ENCODE peak calls at places on chromosomes 11 and 22, in five cellular contexts. X is H1, O is NT2/D1, F is HepG2, P is GM12878. B is an unnamed sample.

GRCh38 chr11:57501951-57502350 is 13.6 kb downstream of the SLC43A1 start:
- DNase-seq in F (no peak), P (no peak), X (no peak), O (no peak), B (no peak)

GRCh38 chr11:117807482-117808272 is 10.7 kb upstream of the DSCAML1 start:
- DNase-seq in X (peak; percentile 92), F (no peak), O (no peak), P (no peak), B (peak; percentile 76)

GRCh38 chr11:35242412-35242811 is 103.4 kb downstream of the CD44 start:
- DNase-seq in X (no peak), F (no peak), O (no peak), P (no peak), B (no peak)

GRCh38 chr22:47354668-47355387 is 592.4 kb downstream of the TBC1D22A start:
- DNase-seq in O (no peak), F (no peak), X (no peak), P (no peak), B (no peak)

GRCh38 chr11:68044145-68044813 is 5.5 kb downstream of the TCIRG1 start:
- DNase-seq in X (no peak), F (no peak), O (no peak), P (no peak), B (no peak)

GRCh38 chr11:3971756-3972404 is 116.4 kb downstream of the STIM1 start:
- DNase-seq in O (no peak), P (no peak), F (no peak), X (no peak), B (no peak)

GRCh38 chr22:43996170-43996980 is 27.7 kb upstream of the PARVB start:
- DNase-seq in X (no peak), P (peak; percentile 30), F (no peak), O (no peak), B (no peak)

GRCh38 chr11:12884751-12885318 is 124.3 kb upstream of the RASSF10 start:
- DNase-seq in P (no peak), X (no peak), O (no peak), F (no peak), B (no peak)

GRCh38 chr11:133811850-133812685 is 33.2 kb downstream of the SPATA19 start:
- DNase-seq in P (no peak), O (no peak), X (no peak), F (no peak), B (no peak)

GRCh38 chr11:61847914-61848581 is 19.9 kb downstream of the FADS2 start:
- DNase-seq in P (no peak), O (no peak), F (no peak), X (no peak), B (no peak)

GRCh38 chr11:43359432-43359818 is 705 bp downstream of the TTC17 start:
- DNase-seq in X (no peak), P (peak; percentile 21), F (peak; percentile 16), O (peak; percentile 22), B (peak; percentile 36)

GRCh38 chr22:17118342-17118741 is 2.8 kb downstream of the TMEM121B start:
- DNase-seq in P (no peak), X (no peak), F (no peak), O (no peak), B (no peak)

GRCh38 chr22:17120281-17120680 is 879 bp downstream of the TMEM121B start:
- DNase-seq in X (peak; percentile 93), F (no peak), P (no peak), O (peak; percentile 63), B (peak; percentile 67)

GRCh38 chr22:17119481-17120202 is 1.5 kb downstream of the TMEM121B start:
- DNase-seq in P (no peak), F (no peak), X (peak; percentile 84), O (no peak), B (peak; percentile 60)

GRCh38 chr22:17120711-17121234 is 387 bp downstream of the TMEM121B start:
- DNase-seq in O (no peak), F (no peak), X (peak; percentile 66), P (no peak), B (peak; percentile 52)

GRCh38 chr22:17121235-17122195 is at the start of gene TMEM121B:
- DNase-seq in F (no peak), X (peak; percentile 92), O (peak; percentile 69), P (no peak), B (peak; percentile 87)
- TF ChIP-seq SUZ12 in F (no peak), X (no peak), O (no peak), P (no peak), B (no peak)

GRCh38 chr22:30290318-30290678 is 993 bp upstream of the CASTOR1 start:
- DNase-seq in X (no peak), P (no peak), F (no peak), O (no peak), B (no peak)
- TF ChIP-seq SUZ12 in X (no peak), P (no peak), F (no peak), O (no peak), B (no peak)

GRCh38 chr11:107018274-107018901 is at the start of gene GUCY1A2:
- DNase-seq in P (no peak), F (no peak), O (peak; percentile 23), X (peak; percentile 59), B (peak; percentile 42)

GRCh38 chr11:107017104-107017432 is 1.2 kb downstream of the GUCY1A2 start:
- DNase-seq in F (no peak), O (no peak), P (no peak), X (no peak), B (no peak)

GRCh38 chr11:107017433-107018227 is 646 bp downstream of the GUCY1A2 start:
- DNase-seq in F (peak; percentile 2), O (peak; percentile 59), X (peak; percentile 88), P (no peak), B (peak; percentile 59)

GRCh38 chr11:107011977-107012376 is 6.3 kb downstream of the GUCY1A2 start:
- DNase-seq in X (no peak), P (no peak), O (no peak), F (no peak), B (no peak)

GRCh38 chr11:107014871-107015270 is 3.4 kb downstream of the GUCY1A2 start:
- DNase-seq in F (no peak), X (no peak), O (no peak), P (no peak), B (no peak)
- TF ChIP-seq SUZ12 in F (no peak), X (no peak), O (no peak), P (no peak), B (no peak)

GRCh38 chr22:20503816-20504215 is 3.6 kb upstream of the MED15 start:
- DNase-seq in F (no peak), P (no peak), X (no peak), O (no peak), B (no peak)
- TF ChIP-seq SUZ12 in F (no peak), P (no peak), X (no peak), O (no peak), B (no peak)

DNA sequence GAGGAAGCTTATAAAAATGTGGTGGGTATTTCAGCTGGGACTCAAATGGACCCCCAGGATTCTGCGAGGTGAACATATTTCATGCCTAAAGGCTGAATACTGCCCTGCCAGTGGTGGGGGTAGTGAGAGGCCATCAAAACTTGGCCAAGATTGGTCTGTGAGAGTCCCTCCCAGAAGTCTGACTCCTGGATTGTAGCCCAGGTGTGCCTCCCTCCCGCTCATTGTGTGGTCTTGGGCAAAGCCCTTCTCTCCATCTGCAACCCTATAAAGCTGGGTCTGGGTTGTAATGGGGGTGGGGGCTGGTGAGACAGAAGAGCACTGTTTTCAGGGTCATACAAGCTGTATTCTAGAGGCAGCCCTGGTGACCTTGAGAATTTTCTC is 888 bp downstream of the HTATIP2 start:
- DNase-seq in X (no peak), F (no peak), P (no peak), O (no peak), B (no peak)
- TF ChIP-seq SUZ12 in X (no peak), F (no peak), P (no peak), O (no peak), B (no peak)

GRCh38 chr11:104549019-104549418 is 349.2 kb downstream of the CASP12 start:
- DNase-seq in X (no peak), O (no peak), P (no peak), F (no peak), B (no peak)
- TF ChIP-seq SUZ12 in X (no peak), O (no peak), P (no peak), F (no peak), B (no peak)

GRCh38 chr11:72641522-72641899 is 32.7 kb downstream of the PDE2A start:
- DNase-seq in P (no peak), X (no peak), O (no peak), F (no peak), B (no peak)
- TF ChIP-seq SUZ12 in P (no peak), X (no peak), O (peak; percentile 11), F (no peak), B (no peak)

B was measured in HEK293T.